ENCODE peak calls at places on chromosome 1, in ten cellular contexts. One of them, this sample, is unnamed.

GRCh38 chr1:160646711-160647328 is at the start of gene SLAMF1:
- DNase-seq in BJ: no peak
- DNase-seq in fibroblast of pulmonary artery: no peak
- DNase-seq in NB4: peak
- DNase-seq in K562: no peak
- DNase-seq in lower leg skin: no peak
- DNase-seq in psoas muscle: no peak
- DNase-seq in cardiac fibroblast: no peak
- DNase-seq in colonic mucosa: no peak
- DNase-seq in mucosa of descending colon: peak
- DNase-seq in this sample: peak

GRCh38 chr1:6348511-6349191 is 44.9 kb downstream of the ACOT7 start:
- DNase-seq in NB4: peak
- DNase-seq in K562: no peak
- DNase-seq in colonic mucosa: peak
- DNase-seq in lower leg skin: no peak
- DNase-seq in cardiac fibroblast: peak
- DNase-seq in BJ: no peak
- DNase-seq in psoas muscle: peak
- DNase-seq in mucosa of descending colon: peak
- DNase-seq in fibroblast of pulmonary artery: peak
- DNase-seq in this sample: peak

GRCh38 chr1:113930499-113931161 is 1.5 kb downstream of the HIPK1 start:
- DNase-seq in colonic mucosa: peak
- DNase-seq in lower leg skin: no peak
- DNase-seq in cardiac fibroblast: peak
- DNase-seq in BJ: no peak
- DNase-seq in K562: peak
- DNase-seq in mucosa of descending colon: peak
- DNase-seq in fibroblast of pulmonary artery: peak
- DNase-seq in NB4: peak
- DNase-seq in psoas muscle: no peak
- DNase-seq in this sample: peak

GRCh38 chr1:204520834-204521709 is 4.9 kb downstream of the MDM4 start:
- DNase-seq in mucosa of descending colon: no peak
- DNase-seq in BJ: no peak
- DNase-seq in psoas muscle: no peak
- DNase-seq in lower leg skin: no peak
- DNase-seq in NB4: peak
- DNase-seq in colonic mucosa: no peak
- DNase-seq in fibroblast of pulmonary artery: peak
- DNase-seq in K562: no peak
- DNase-seq in cardiac fibroblast: peak
- DNase-seq in this sample: peak

GRCh38 chr1:225911207-225912130 is 12.6 kb downstream of the PYCR2 start:
- DNase-seq in mucosa of descending colon: peak
- DNase-seq in cardiac fibroblast: peak
- DNase-seq in NB4: no peak
- DNase-seq in fibroblast of pulmonary artery: peak
- DNase-seq in BJ: no peak
- DNase-seq in lower leg skin: no peak
- DNase-seq in colonic mucosa: peak
- DNase-seq in psoas muscle: peak
- DNase-seq in K562: peak
- DNase-seq in this sample: peak

GRCh38 chr1:26290061-26290415 is 10.2 kb downstream of the SH3BGRL3 start:
- DNase-seq in NB4: peak
- DNase-seq in cardiac fibroblast: no peak
- DNase-seq in lower leg skin: no peak
- DNase-seq in psoas muscle: no peak
- DNase-seq in mucosa of descending colon: no peak
- DNase-seq in colonic mucosa: no peak
- DNase-seq in BJ: no peak
- DNase-seq in fibroblast of pulmonary artery: no peak
- DNase-seq in K562: no peak
- DNase-seq in this sample: no peak

GRCh38 chr1:229752679-229753078 is 126.6 kb downstream of the URB2 start:
- DNase-seq in fibroblast of pulmonary artery: no peak
- DNase-seq in BJ: no peak
- DNase-seq in mucosa of descending colon: no peak
- DNase-seq in NB4: no peak
- DNase-seq in psoas muscle: no peak
- DNase-seq in cardiac fibroblast: no peak
- DNase-seq in colonic mucosa: no peak
- DNase-seq in lower leg skin: no peak
- DNase-seq in K562: no peak
- DNase-seq in this sample: no peak

GRCh38 chr1:59645893-59646292 is 168.9 kb upstream of the HOOK1 start:
- DNase-seq in colonic mucosa: no peak
- DNase-seq in NB4: no peak
- DNase-seq in mucosa of descending colon: no peak
- DNase-seq in cardiac fibroblast: peak
- DNase-seq in lower leg skin: no peak
- DNase-seq in psoas muscle: no peak
- DNase-seq in fibroblast of pulmonary artery: peak
- DNase-seq in BJ: peak
- DNase-seq in K562: no peak
- DNase-seq in this sample: peak

GRCh38 chr1:161840363-161840762 is 74.2 kb downstream of the ATF6 start:
- DNase-seq in colonic mucosa: no peak
- DNase-seq in BJ: no peak
- DNase-seq in fibroblast of pulmonary artery: no peak
- DNase-seq in NB4: no peak
- DNase-seq in lower leg skin: no peak
- DNase-seq in psoas muscle: no peak
- DNase-seq in cardiac fibroblast: no peak
- DNase-seq in K562: no peak
- DNase-seq in mucosa of descending colon: no peak
- DNase-seq in this sample: peak

GRCh38 chr1:2911391-2912178 is 109.7 kb upstream of the ACTRT2 start:
- DNase-seq in fibroblast of pulmonary artery: no peak
- DNase-seq in K562: no peak
- DNase-seq in colonic mucosa: no peak
- DNase-seq in psoas muscle: no peak
- DNase-seq in BJ: no peak
- DNase-seq in NB4: no peak
- DNase-seq in lower leg skin: no peak
- DNase-seq in mucosa of descending colon: no peak
- DNase-seq in cardiac fibroblast: no peak
- DNase-seq in this sample: no peak

GRCh38 chr1:214552174-214552608 is 789 bp upstream of the PTPN14 start:
- DNase-seq in BJ: peak
- DNase-seq in lower leg skin: peak
- DNase-seq in fibroblast of pulmonary artery: peak
- DNase-seq in colonic mucosa: peak
- DNase-seq in K562: no peak
- DNase-seq in cardiac fibroblast: peak
- DNase-seq in mucosa of descending colon: peak
- DNase-seq in NB4: no peak
- DNase-seq in psoas muscle: peak
- DNase-seq in this sample: peak

GRCh38 chr1:155241069-155241679 is 14.1 kb downstream of the ENTREP3 start:
- DNase-seq in psoas muscle: no peak
- DNase-seq in colonic mucosa: peak
- DNase-seq in BJ: peak
- DNase-seq in K562: peak
- DNase-seq in lower leg skin: peak
- DNase-seq in NB4: peak
- DNase-seq in fibroblast of pulmonary artery: peak
- DNase-seq in mucosa of descending colon: peak
- DNase-seq in cardiac fibroblast: peak
- DNase-seq in this sample: peak

GRCh38 chr1:238232036-238232744 is 341.5 kb upstream of the ZP4 start:
- DNase-seq in K562: no peak
- DNase-seq in colonic mucosa: no peak
- DNase-seq in BJ: no peak
- DNase-seq in mucosa of descending colon: no peak
- DNase-seq in NB4: no peak
- DNase-seq in fibroblast of pulmonary artery: no peak
- DNase-seq in cardiac fibroblast: no peak
- DNase-seq in lower leg skin: no peak
- DNase-seq in psoas muscle: no peak
- DNase-seq in this sample: no peak

GRCh38 chr1:17198476-17199258 is 6.3 kb upstream of the PADI1 start:
- DNase-seq in colonic mucosa: no peak
- DNase-seq in lower leg skin: no peak
- DNase-seq in psoas muscle: peak
- DNase-seq in BJ: no peak
- DNase-seq in fibroblast of pulmonary artery: no peak
- DNase-seq in K562: no peak
- DNase-seq in NB4: no peak
- DNase-seq in cardiac fibroblast: no peak
- DNase-seq in mucosa of descending colon: no peak
- DNase-seq in this sample: no peak

DNA sequence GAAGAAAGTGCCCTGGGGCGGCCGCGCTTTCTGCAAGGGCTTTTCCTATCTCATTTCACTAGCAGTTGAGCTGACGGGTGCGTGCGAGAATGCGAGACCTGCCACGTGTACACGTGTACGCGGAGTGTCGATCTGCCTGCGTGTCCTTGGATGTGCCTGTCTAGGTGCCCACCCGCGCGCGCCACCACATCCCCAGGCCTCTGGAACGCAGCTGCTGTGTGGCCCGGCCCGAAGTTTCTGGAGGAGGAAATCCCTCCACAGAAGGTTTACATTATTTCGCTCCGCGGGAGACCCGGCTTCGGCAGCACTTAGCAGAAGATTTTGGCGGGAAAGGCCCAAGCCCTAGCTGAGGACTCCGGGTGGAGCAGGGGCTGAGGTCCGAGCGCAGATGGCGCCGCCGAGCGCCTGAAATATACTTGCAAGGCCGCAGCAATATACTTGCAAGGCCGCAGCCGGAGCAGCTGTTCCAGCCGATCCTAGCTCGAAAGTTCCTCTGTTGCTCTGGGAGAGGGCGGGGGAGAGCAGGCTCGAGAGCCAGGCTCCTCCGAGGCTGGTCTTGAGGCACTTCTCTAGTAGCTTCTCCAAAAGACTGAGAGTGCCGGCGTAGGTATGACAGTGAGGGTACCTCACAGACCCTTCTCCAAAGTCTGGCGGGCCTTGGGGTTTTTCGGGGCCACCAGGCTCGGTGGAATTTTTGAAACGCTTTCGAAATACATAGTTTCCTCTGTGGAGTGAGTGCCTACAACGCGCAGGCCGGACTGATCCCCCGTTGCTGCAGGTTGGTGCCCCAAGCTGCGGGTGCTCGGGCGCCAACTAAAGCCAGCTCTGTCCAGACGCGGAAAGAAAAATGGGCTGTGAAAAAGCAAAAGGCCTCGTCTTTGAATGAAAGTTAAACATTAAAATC is 3.8 kb downstream of the TBX15 start:
- DNase-seq in BJ: no peak
- DNase-seq in NB4: no peak
- DNase-seq in mucosa of descending colon: peak
- DNase-seq in cardiac fibroblast: no peak
- DNase-seq in psoas muscle: peak
- DNase-seq in fibroblast of pulmonary artery: no peak
- DNase-seq in lower leg skin: no peak
- DNase-seq in K562: no peak
- DNase-seq in colonic mucosa: no peak
- DNase-seq in this sample: peak
- H3K4me3 ChIP-seq in BJ: peak
- H3K4me3 ChIP-seq in NB4: no peak
- H3K4me3 ChIP-seq in mucosa of descending colon: no peak
- H3K4me3 ChIP-seq in cardiac fibroblast: no peak
- H3K4me3 ChIP-seq in psoas muscle: peak
- H3K4me3 ChIP-seq in fibroblast of pulmonary artery: no peak
- H3K4me3 ChIP-seq in lower leg skin: no peak
- H3K4me3 ChIP-seq in K562: no peak
- H3K4me3 ChIP-seq in colonic mucosa: peak
- H3K4me3 ChIP-seq in this sample: peak

DNA sequence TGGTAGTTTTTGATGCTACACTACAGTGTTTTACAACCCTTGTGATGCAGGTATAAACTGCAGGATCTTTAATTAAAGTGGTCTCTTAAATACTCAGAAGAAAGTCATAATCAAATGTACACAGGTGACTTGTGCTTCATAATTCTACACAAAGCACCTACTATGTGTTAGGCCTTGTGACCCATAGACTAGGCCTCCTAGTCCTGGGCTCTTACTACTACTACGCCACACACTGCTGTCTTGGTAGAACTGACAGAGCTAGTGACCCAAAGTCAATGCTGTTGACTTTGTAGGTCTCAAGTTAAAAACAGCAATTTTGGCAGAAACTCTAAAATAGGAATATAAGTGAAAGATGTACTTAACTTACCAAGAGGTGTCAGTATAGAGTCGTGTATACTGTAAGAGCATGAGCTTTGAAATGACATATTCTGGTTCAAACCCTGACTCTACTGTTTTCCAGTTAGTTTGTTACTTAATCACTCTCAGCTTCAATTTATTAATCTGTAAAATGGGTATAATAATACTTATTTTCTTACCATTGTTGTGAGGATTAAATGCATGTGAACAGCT is 48.6 kb upstream of the LMO4 start:
- DNase-seq in fibroblast of pulmonary artery: peak
- DNase-seq in K562: no peak
- DNase-seq in psoas muscle: no peak
- DNase-seq in BJ: no peak
- DNase-seq in cardiac fibroblast: peak
- DNase-seq in colonic mucosa: no peak
- DNase-seq in lower leg skin: no peak
- DNase-seq in mucosa of descending colon: no peak
- DNase-seq in NB4: peak
- DNase-seq in this sample: peak
- TF ChIP-seq CTCF in fibroblast of pulmonary artery: peak
- TF ChIP-seq CTCF in K562: no peak
- TF ChIP-seq CTCF in psoas muscle: no peak
- TF ChIP-seq CTCF in BJ: no peak
- TF ChIP-seq CTCF in cardiac fibroblast: no peak
- TF ChIP-seq CTCF in colonic mucosa: no peak
- TF ChIP-seq CTCF in lower leg skin: no peak
- TF ChIP-seq CTCF in mucosa of descending colon: no peak
- TF ChIP-seq CTCF in NB4: no peak
- TF ChIP-seq CTCF in this sample: peak

DNA sequence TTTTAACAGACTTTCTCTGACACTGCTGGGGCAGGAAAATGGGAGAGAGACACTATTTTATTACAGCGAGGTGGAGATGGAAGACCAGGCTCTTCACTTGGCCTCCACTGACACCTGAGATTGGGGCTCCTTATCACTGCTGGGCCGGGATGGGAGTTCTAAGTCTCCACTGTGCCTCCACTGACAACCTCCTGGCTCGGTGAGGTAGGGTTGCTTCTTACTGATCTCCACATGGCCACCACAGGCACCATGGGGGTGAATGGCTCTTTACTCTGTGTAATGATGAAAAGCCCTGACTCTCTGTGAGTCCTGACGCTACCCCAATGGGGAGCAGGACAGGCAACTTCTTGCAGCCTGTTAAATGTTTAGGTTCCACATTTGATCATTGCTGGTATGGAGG is 67.7 kb downstream of the ATP1A1 start:
- DNase-seq in lower leg skin: no peak
- DNase-seq in cardiac fibroblast: no peak
- DNase-seq in colonic mucosa: no peak
- DNase-seq in BJ: no peak
- DNase-seq in fibroblast of pulmonary artery: no peak
- DNase-seq in NB4: no peak
- DNase-seq in mucosa of descending colon: no peak
- DNase-seq in K562: no peak
- DNase-seq in psoas muscle: no peak
- DNase-seq in this sample: no peak
- H3K4me3 ChIP-seq in lower leg skin: no peak
- H3K4me3 ChIP-seq in cardiac fibroblast: no peak
- H3K4me3 ChIP-seq in colonic mucosa: no peak
- H3K4me3 ChIP-seq in BJ: no peak
- H3K4me3 ChIP-seq in fibroblast of pulmonary artery: no peak
- H3K4me3 ChIP-seq in NB4: no peak
- H3K4me3 ChIP-seq in mucosa of descending colon: no peak
- H3K4me3 ChIP-seq in K562: no peak
- H3K4me3 ChIP-seq in psoas muscle: no peak
- H3K4me3 ChIP-seq in this sample: no peak

GRCh38 chr1:11617314-11617713 is 36.9 kb downstream of the FBXO2 start:
- DNase-seq in K562: no peak
- DNase-seq in psoas muscle: no peak
- DNase-seq in colonic mucosa: no peak
- DNase-seq in lower leg skin: no peak
- DNase-seq in NB4: no peak
- DNase-seq in cardiac fibroblast: no peak
- DNase-seq in BJ: no peak
- DNase-seq in mucosa of descending colon: peak
- DNase-seq in fibroblast of pulmonary artery: no peak
- DNase-seq in this sample: no peak
- TF ChIP-seq CTCF in K562: no peak
- TF ChIP-seq CTCF in psoas muscle: no peak
- TF ChIP-seq CTCF in colonic mucosa: no peak
- TF ChIP-seq CTCF in lower leg skin: no peak
- TF ChIP-seq CTCF in NB4: no peak
- TF ChIP-seq CTCF in cardiac fibroblast: no peak
- TF ChIP-seq CTCF in BJ: no peak
- TF ChIP-seq CTCF in mucosa of descending colon: no peak
- TF ChIP-seq CTCF in fibroblast of pulmonary artery: no peak
- TF ChIP-seq CTCF in this sample: no peak